ENCODE peak calls at places on chromosomes 4 and X, in seven cellular contexts. One of them, this sample, is unnamed.
A peak's percentile ranks its signal among the peaks of the same experiment; 100 is the strongest.

GRCh38 chrX:36683507-36683906 is 324.7 kb upstream of the FAM47C start:
- DNase-seq in pancreas: no peak
- DNase-seq in right lobe of liver: no peak
- DNase-seq in lower lobe of right lung: no peak
- DNase-seq in left ventricle myocardium inferior: no peak
- DNase-seq in esophagus squamous epithelium: no peak
- DNase-seq in spleen: no peak
- DNase-seq in this sample: no peak

GRCh38 chr4:154836513-154836912 is 55.4 kb downstream of the RBM46 start:
- DNase-seq in pancreas: no peak
- DNase-seq in right lobe of liver: no peak
- DNase-seq in lower lobe of right lung: no peak
- DNase-seq in left ventricle myocardium inferior: no peak
- DNase-seq in esophagus squamous epithelium: no peak
- DNase-seq in spleen: no peak
- DNase-seq in this sample: no peak

GRCh38 chrX:2385224-2385623 is 115.6 kb downstream of the DHRSX start:
- DNase-seq in pancreas: no peak
- DNase-seq in right lobe of liver: no peak
- DNase-seq in lower lobe of right lung: no peak
- DNase-seq in left ventricle myocardium inferior: no peak
- DNase-seq in esophagus squamous epithelium: no peak
- DNase-seq in spleen: no peak
- DNase-seq in this sample: peak; percentile 87

GRCh38 chr4:152259866-152260265 is 276.0 kb downstream of the FBXW7 start:
- DNase-seq in pancreas: no peak
- DNase-seq in right lobe of liver: no peak
- DNase-seq in lower lobe of right lung: no peak
- DNase-seq in left ventricle myocardium inferior: no peak
- DNase-seq in esophagus squamous epithelium: no peak
- DNase-seq in spleen: no peak
- DNase-seq in this sample: no peak

GRCh38 chr4:87101543-87102199 is 118.7 kb downstream of the KLHL8 start:
- DNase-seq in pancreas: no peak
- DNase-seq in right lobe of liver: no peak
- DNase-seq in lower lobe of right lung: no peak
- DNase-seq in left ventricle myocardium inferior: no peak
- DNase-seq in esophagus squamous epithelium: no peak
- DNase-seq in spleen: no peak
- DNase-seq in this sample: no peak

GRCh38 chrX:131792789-131793462 is 230.2 kb upstream of the STK26 start:
- DNase-seq in pancreas: no peak
- DNase-seq in right lobe of liver: peak; percentile 82
- DNase-seq in lower lobe of right lung: no peak
- DNase-seq in left ventricle myocardium inferior: no peak
- DNase-seq in esophagus squamous epithelium: peak; percentile 41
- DNase-seq in spleen: peak; percentile 88
- DNase-seq in this sample: peak; percentile 87

GRCh38 chr4:122602277-122603142 is 18.4 kb downstream of the IL21 start:
- DNase-seq in pancreas: no peak
- DNase-seq in right lobe of liver: no peak
- DNase-seq in lower lobe of right lung: no peak
- DNase-seq in left ventricle myocardium inferior: no peak
- DNase-seq in esophagus squamous epithelium: no peak
- DNase-seq in spleen: no peak
- DNase-seq in this sample: peak; percentile 4

GRCh38 chr4:107814758-107815552 is 9.8 kb upstream of the SGMS2 start:
- DNase-seq in pancreas: no peak
- DNase-seq in right lobe of liver: no peak
- DNase-seq in lower lobe of right lung: no peak
- DNase-seq in left ventricle myocardium inferior: no peak
- DNase-seq in esophagus squamous epithelium: no peak
- DNase-seq in spleen: no peak
- DNase-seq in this sample: no peak

GRCh38 chrX:125132274-125132673 is 187.4 kb upstream of the TEX13C start:
- DNase-seq in pancreas: no peak
- DNase-seq in right lobe of liver: no peak
- DNase-seq in lower lobe of right lung: no peak
- DNase-seq in left ventricle myocardium inferior: no peak
- DNase-seq in esophagus squamous epithelium: no peak
- DNase-seq in spleen: no peak
- DNase-seq in this sample: no peak

DNA sequence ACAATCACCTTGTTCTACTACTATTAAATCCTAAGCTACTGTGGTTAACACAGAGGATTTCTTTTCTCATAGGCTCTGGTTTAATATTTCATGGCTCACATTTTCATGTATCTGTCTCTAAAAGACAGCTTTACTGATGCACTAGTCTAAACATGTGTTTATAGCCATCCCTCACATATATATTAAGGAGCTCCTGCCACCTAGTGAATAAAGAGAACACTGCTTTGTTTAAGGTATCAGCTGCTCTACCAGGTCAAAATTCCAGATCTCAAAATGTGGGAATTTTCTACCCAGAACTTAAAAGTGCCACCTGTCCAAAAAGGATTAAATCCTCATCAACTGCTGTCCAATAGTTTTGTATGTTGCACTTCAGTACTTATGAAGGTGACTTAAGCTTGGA is 188.5 kb upstream of the TEX13C start:
- DNase-seq in pancreas: no peak
- DNase-seq in right lobe of liver: no peak
- DNase-seq in lower lobe of right lung: no peak
- DNase-seq in left ventricle myocardium inferior: no peak
- DNase-seq in esophagus squamous epithelium: no peak
- DNase-seq in spleen: no peak
- DNase-seq in this sample: no peak
- TF ChIP-seq CTCF in pancreas: no peak
- TF ChIP-seq CTCF in right lobe of liver: peak; percentile 48
- TF ChIP-seq CTCF in lower lobe of right lung: peak; percentile 21
- TF ChIP-seq CTCF in left ventricle myocardium inferior: no peak
- TF ChIP-seq CTCF in esophagus squamous epithelium: no peak
- TF ChIP-seq CTCF in spleen: no peak
- TF ChIP-seq CTCF in this sample: no peak

GRCh38 chr4:184782731-184783472 is 42.9 kb downstream of the ACSL1 start:
- DNase-seq in pancreas: no peak
- DNase-seq in right lobe of liver: no peak
- DNase-seq in lower lobe of right lung: no peak
- DNase-seq in left ventricle myocardium inferior: no peak
- DNase-seq in esophagus squamous epithelium: no peak
- DNase-seq in spleen: peak; percentile 79
- DNase-seq in this sample: no peak
- H3K27ac ChIP-seq in pancreas: no peak overlapping the region
- H3K27ac ChIP-seq in right lobe of liver: no peak overlapping the region
- H3K27ac ChIP-seq in lower lobe of right lung: no peak overlapping the region
- H3K27ac ChIP-seq in left ventricle myocardium inferior: no peak overlapping the region
- H3K27ac ChIP-seq in esophagus squamous epithelium: no peak overlapping the region
- H3K27ac ChIP-seq in spleen: peak overlapping the region; percentile 54
- H3K27ac ChIP-seq in this sample: no peak overlapping the region

DNA sequence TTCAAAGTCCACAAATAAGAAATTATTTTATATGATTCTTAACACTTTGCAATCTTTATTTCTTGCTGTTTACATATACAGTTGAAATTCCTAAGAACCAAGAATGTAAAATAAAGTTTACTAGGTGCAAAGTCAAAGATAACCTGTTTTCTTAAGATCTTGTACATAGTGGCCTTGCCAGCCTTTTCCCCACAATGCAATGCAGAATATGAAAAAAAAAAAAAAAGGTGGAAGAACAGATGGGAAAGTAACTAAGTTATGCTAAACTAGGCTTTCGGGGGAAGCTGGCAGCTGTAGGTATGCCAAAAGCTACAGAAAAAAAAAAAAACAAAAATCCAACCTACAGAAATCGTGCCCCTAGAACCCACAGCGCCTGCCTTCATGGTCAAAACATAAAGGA is 1588.4 kb downstream of the STIM2 start:
- DNase-seq in pancreas: no peak
- DNase-seq in right lobe of liver: no peak
- DNase-seq in lower lobe of right lung: no peak
- DNase-seq in left ventricle myocardium inferior: no peak
- DNase-seq in esophagus squamous epithelium: no peak
- DNase-seq in spleen: no peak
- DNase-seq in this sample: no peak
- H3K9me3 ChIP-seq in pancreas: no peaks in the 10 kb centered on the region
- H3K9me3 ChIP-seq in right lobe of liver: no peaks in the 10 kb centered on the region
- H3K9me3 ChIP-seq in lower lobe of right lung: no peaks in the 10 kb centered on the region
- H3K9me3 ChIP-seq in left ventricle myocardium inferior: peaks cover 8% of the 10 kb centered on the region
- H3K9me3 ChIP-seq in esophagus squamous epithelium: no peaks in the 10 kb centered on the region
- H3K9me3 ChIP-seq in spleen: peaks cover 11% of the 10 kb centered on the region
- H3K9me3 ChIP-seq in this sample: no peaks in the 10 kb centered on the region

GRCh38 chr4:176566769-176567168 is 226.0 kb downstream of the VEGFC start:
- DNase-seq in pancreas: no peak
- DNase-seq in right lobe of liver: no peak
- DNase-seq in lower lobe of right lung: no peak
- DNase-seq in left ventricle myocardium inferior: no peak
- DNase-seq in esophagus squamous epithelium: no peak
- DNase-seq in spleen: no peak
- DNase-seq in this sample: no peak
- TF ChIP-seq CTCF in pancreas: no peak
- TF ChIP-seq CTCF in right lobe of liver: no peak
- TF ChIP-seq CTCF in lower lobe of right lung: no peak
- TF ChIP-seq CTCF in left ventricle myocardium inferior: no peak
- TF ChIP-seq CTCF in esophagus squamous epithelium: no peak
- TF ChIP-seq CTCF in spleen: no peak
- TF ChIP-seq CTCF in this sample: no peak

GRCh38 chr4:41360214-41360910 is 103.6 kb downstream of the UCHL1 start:
- DNase-seq in pancreas: peak; percentile 69
- DNase-seq in right lobe of liver: peak; percentile 83
- DNase-seq in lower lobe of right lung: peak; percentile 83
- DNase-seq in left ventricle myocardium inferior: peak; percentile 85
- DNase-seq in esophagus squamous epithelium: no peak
- DNase-seq in spleen: peak; percentile 82
- DNase-seq in this sample: peak; percentile 84
- H3K27ac ChIP-seq in pancreas: peak overlapping the region; percentile 53
- H3K27ac ChIP-seq in right lobe of liver: peak overlapping the region; percentile 83
- H3K27ac ChIP-seq in lower lobe of right lung: peak overlapping the region; percentile 87
- H3K27ac ChIP-seq in left ventricle myocardium inferior: peak overlapping the region; percentile 94
- H3K27ac ChIP-seq in esophagus squamous epithelium: peak overlapping the region; percentile 77
- H3K27ac ChIP-seq in spleen: peak overlapping the region; percentile 79
- H3K27ac ChIP-seq in this sample: no peak overlapping the region

DNA sequence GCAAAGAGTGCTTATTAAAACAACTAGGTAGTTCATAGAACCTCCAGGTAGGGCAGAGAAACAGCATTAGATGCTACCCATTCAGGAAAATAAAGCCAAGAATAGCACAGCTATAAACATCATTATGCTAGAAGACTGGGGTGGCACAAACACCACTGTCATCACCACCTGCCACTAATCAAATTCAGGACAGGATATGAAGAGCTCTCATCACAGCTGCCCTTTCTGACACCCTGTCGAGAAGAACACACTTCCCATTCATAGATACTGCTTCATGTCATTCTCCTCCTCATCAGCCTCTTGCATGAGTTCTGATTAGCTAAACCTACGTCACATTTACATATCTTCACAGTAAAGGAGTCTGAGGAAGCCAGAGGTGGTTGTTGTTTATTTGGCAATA is 692.3 kb upstream of the HS3ST1 start:
- DNase-seq in pancreas: no peak
- DNase-seq in right lobe of liver: no peak
- DNase-seq in lower lobe of right lung: no peak
- DNase-seq in left ventricle myocardium inferior: no peak
- DNase-seq in esophagus squamous epithelium: no peak
- DNase-seq in spleen: no peak
- DNase-seq in this sample: no peak
- H3K9me3 ChIP-seq in pancreas: no peaks in the 10 kb centered on the region
- H3K9me3 ChIP-seq in right lobe of liver: no peaks in the 10 kb centered on the region
- H3K9me3 ChIP-seq in lower lobe of right lung: no peaks in the 10 kb centered on the region
- H3K9me3 ChIP-seq in left ventricle myocardium inferior: peaks cover 7% of the 10 kb centered on the region
- H3K9me3 ChIP-seq in esophagus squamous epithelium: peaks cover 4% of the 10 kb centered on the region
- H3K9me3 ChIP-seq in spleen: no peaks in the 10 kb centered on the region
- H3K9me3 ChIP-seq in this sample: peaks cover 6% of the 10 kb centered on the region

DNA sequence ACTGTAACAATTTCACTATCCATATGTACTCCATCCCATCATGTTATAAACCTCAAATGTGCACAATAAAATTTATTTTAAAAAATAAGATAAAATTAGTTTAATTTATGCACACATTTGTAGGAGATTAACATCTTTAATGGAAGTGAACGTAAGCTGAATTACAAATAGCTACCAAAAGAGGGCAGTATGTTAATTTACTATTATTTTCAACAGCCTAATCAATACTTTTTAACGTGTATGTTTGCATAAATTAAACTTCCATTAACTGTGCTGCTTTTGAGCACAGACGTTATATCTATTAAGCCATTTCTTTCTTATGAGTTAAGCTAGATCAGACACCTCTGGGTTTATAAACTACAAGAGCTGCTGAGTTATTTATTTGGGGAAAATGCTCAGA is 56.5 kb upstream of the PHKA2 start:
- DNase-seq in pancreas: no peak
- DNase-seq in right lobe of liver: no peak
- DNase-seq in lower lobe of right lung: no peak
- DNase-seq in left ventricle myocardium inferior: no peak
- DNase-seq in esophagus squamous epithelium: no peak
- DNase-seq in spleen: no peak
- DNase-seq in this sample: no peak
- TF ChIP-seq CTCF in pancreas: no peak
- TF ChIP-seq CTCF in right lobe of liver: peak; percentile 45
- TF ChIP-seq CTCF in lower lobe of right lung: no peak
- TF ChIP-seq CTCF in left ventricle myocardium inferior: peak; percentile 43
- TF ChIP-seq CTCF in esophagus squamous epithelium: no peak
- TF ChIP-seq CTCF in spleen: no peak
- TF ChIP-seq CTCF in this sample: peak; percentile 42

DNA sequence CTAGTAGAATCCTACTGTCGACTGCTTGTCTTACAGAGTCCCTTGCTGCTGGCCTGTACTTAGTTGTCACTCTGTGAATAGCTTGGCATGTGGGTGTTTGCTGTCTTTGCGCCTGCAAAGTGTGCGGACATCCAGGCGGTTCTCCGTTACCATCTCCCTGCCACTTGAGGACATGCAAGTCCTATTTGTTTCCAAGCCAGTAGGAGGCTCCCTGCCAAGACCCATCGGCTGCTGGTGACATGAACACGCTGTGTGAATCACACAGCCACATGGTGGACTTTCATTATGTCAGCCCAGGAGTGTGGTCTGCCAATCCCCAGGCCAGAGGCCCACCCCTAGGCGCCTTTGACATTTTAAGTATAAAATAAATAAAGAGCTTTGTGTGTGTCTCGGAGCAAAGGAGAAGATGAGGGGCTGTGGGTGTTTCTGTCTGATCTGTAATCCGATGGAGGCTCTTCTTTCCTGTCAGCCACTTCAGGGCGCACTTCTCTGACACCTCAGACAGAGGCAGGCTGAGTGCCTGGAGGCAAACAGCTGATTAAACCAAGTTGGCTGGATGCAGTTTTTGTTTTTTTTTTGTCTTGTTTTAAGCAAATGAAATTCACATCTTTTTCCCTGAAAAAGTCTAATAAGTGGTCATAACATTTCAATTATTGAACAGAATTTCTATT is 51.5 kb downstream of the ALPK1 start:
- DNase-seq in pancreas: no peak
- DNase-seq in right lobe of liver: no peak
- DNase-seq in lower lobe of right lung: no peak
- DNase-seq in left ventricle myocardium inferior: peak; percentile 84
- DNase-seq in esophagus squamous epithelium: no peak
- DNase-seq in spleen: peak; percentile 69
- DNase-seq in this sample: peak; percentile 75
- H3K27ac ChIP-seq in pancreas: no peak overlapping the region
- H3K27ac ChIP-seq in right lobe of liver: no peak overlapping the region
- H3K27ac ChIP-seq in lower lobe of right lung: no peak overlapping the region
- H3K27ac ChIP-seq in left ventricle myocardium inferior: peak overlapping the region; percentile 74
- H3K27ac ChIP-seq in esophagus squamous epithelium: no peak overlapping the region
- H3K27ac ChIP-seq in spleen: no peak overlapping the region
- H3K27ac ChIP-seq in this sample: no peak overlapping the region

GRCh38 chr4:386708-387105 is 49.1 kb downstream of the ZNF141 start:
- DNase-seq in pancreas: no peak
- DNase-seq in right lobe of liver: no peak
- DNase-seq in lower lobe of right lung: no peak
- DNase-seq in left ventricle myocardium inferior: no peak
- DNase-seq in esophagus squamous epithelium: no peak
- DNase-seq in spleen: no peak
- DNase-seq in this sample: no peak

GRCh38 chr4:385934-386707 is 48.5 kb downstream of the ZNF141 start:
- DNase-seq in pancreas: no peak
- DNase-seq in right lobe of liver: no peak
- DNase-seq in lower lobe of right lung: no peak
- DNase-seq in left ventricle myocardium inferior: no peak
- DNase-seq in esophagus squamous epithelium: no peak
- DNase-seq in spleen: no peak
- DNase-seq in this sample: no peak

GRCh38 chr4:384311-385010 is 46.8 kb downstream of the ZNF141 start:
- DNase-seq in pancreas: no peak
- DNase-seq in right lobe of liver: no peak
- DNase-seq in lower lobe of right lung: no peak
- DNase-seq in left ventricle myocardium inferior: no peak
- DNase-seq in esophagus squamous epithelium: no peak
- DNase-seq in spleen: no peak
- DNase-seq in this sample: no peak
- H3K9me3 ChIP-seq in pancreas: peaks cover 6% of the 10 kb centered on the region
- H3K9me3 ChIP-seq in right lobe of liver: peaks cover 48% of the 10 kb centered on the region
- H3K9me3 ChIP-seq in lower lobe of right lung: peaks cover 100% of the 10 kb centered on the region
- H3K9me3 ChIP-seq in left ventricle myocardium inferior: peaks cover 100% of the 10 kb centered on the region
- H3K9me3 ChIP-seq in esophagus squamous epithelium: peaks cover 97% of the 10 kb centered on the region
- H3K9me3 ChIP-seq in spleen: peaks cover 100% of the 10 kb centered on the region
- H3K9me3 ChIP-seq in this sample: peaks cover 19% of the 10 kb centered on the region